ENCODE peak calls at places on chromosomes 6 and 20, in five cellular contexts. P is dorsolateral prefrontal cortex; C is CD8-positive, alpha-beta T cell; A is gastrocnemius medialis; B is ovary. N is an unnamed sample.
A peak's percentile ranks its signal among the peaks of the same experiment; 100 is the strongest.

GRCh38 chr6:88403486-88403885 is 237.3 kb upstream of the CNR1 start:
- DNase-seq in P (no peak), C (no peak), A (no peak), B (no peak), N (no peak)

GRCh38 chr6:73964455-73964854 is 268.5 kb downstream of the CD109 start:
- DNase-seq in P (no peak), C (no peak), A (no peak), B (no peak), N (no peak)

GRCh38 chr6:3293271-3294155 is 34.8 kb downstream of the PSMG4 start:
- DNase-seq in P (peak; percentile 24), C (no peak), A (peak; percentile 8), B (no peak), N (no peak)

GRCh38 chr6:19289408-19289967 is 547.7 kb upstream of the ID4 start:
- DNase-seq in P (no peak), C (no peak), A (no peak), B (no peak), N (no peak)

GRCh38 chr6:133887478-133887877 is 1.4 kb upstream of the TCF21 start:
- DNase-seq in P (no peak), C (no peak), A (no peak), B (no peak), N (no peak)

GRCh38 chr20:9705722-9706476 is 133.0 kb downstream of the PAK5 start:
- DNase-seq in P (no peak), C (no peak), A (no peak), B (no peak), N (no peak)

GRCh38 chr6:110548124-110548847 is 71.9 kb upstream of the SLC22A16 start:
- DNase-seq in P (no peak), C (no peak), A (no peak), B (no peak), N (no peak)

GRCh38 chr6:130376921-130377320 is 11.1 kb downstream of the TMEM200A start:
- DNase-seq in P (no peak), C (no peak), A (no peak), B (no peak), N (no peak)

GRCh38 chr6:131778134-131778533 is 29.7 kb upstream of the ENPP1 start:
- DNase-seq in P (no peak), C (no peak), A (no peak), B (no peak), N (no peak)

GRCh38 chr6:43268348-43268685 is 25.0 kb downstream of the TTBK1 start:
- DNase-seq in P (peak; percentile 67), C (no peak), A (no peak), B (no peak), N (peak; percentile 87)

GRCh38 chr6:19662911-19663310 is 174.3 kb upstream of the ID4 start:
- DNase-seq in P (no peak), C (no peak), A (no peak), B (no peak), N (no peak)

GRCh38 chr6:3687847-3688246 is 63.7 kb downstream of the PXDC1 start:
- DNase-seq in P (no peak), C (no peak), A (no peak), B (no peak), N (no peak)

GRCh38 chr6:68634503-68635411 is at the start of gene ADGRB3:
- DNase-seq in P (peak; percentile 85), C (peak; percentile 20), A (peak; percentile 43), B (peak; percentile 83), N (peak; percentile 69)

GRCh38 chr6:10033223-10033829 is 381.5 kb downstream of the TFAP2A start:
- DNase-seq in P (no peak), C (no peak), A (no peak), B (no peak), N (peak; percentile 88)

GRCh38 chr20:38617011-38617829 is 15.6 kb downstream of the ARHGAP40 start:
- DNase-seq in P (no peak), C (no peak), A (no peak), B (no peak), N (no peak)

GRCh38 chr20:53757472-53757913 is 163.9 kb upstream of the ZNF217 start:
- DNase-seq in P (peak; percentile 65), C (no peak), A (no peak), B (no peak), N (no peak)

GRCh38 chr20:39911497-39911896 is 777.5 kb downstream of the MAFB start:
- DNase-seq in P (no peak), C (no peak), A (no peak), B (no peak), N (no peak)

GRCh38 chr6:146503096-146503495 is 40.5 kb upstream of the RAB32 start:
- DNase-seq in P (no peak), C (no peak), A (no peak), B (no peak), N (no peak)

GRCh38 chr20:58045156-58045555 is 183.3 kb downstream of the ANKRD60 start:
- DNase-seq in P (no peak), C (no peak), A (no peak), B (no peak), N (no peak)

GRCh38 chr20:57662313-57663240 is 42.4 kb upstream of the ZBP1 start:
- DNase-seq in P (no peak), C (no peak), A (peak; percentile 7), B (peak; percentile 5), N (peak; percentile 39)

GRCh38 chr6:10316327-10316726 is 98.5 kb downstream of the TFAP2A start:
- DNase-seq in P (peak; percentile 78), C (no peak), A (no peak), B (no peak), N (no peak)

GRCh38 chr20:25439328-25439727 is 31.9 kb downstream of the GINS1 start:
- DNase-seq in P (no peak), C (no peak), A (no peak), B (no peak), N (no peak)

GRCh38 chr20:63097336-63097831 is 90.6 kb upstream of the BHLHE23 start:
- DNase-seq in P (no peak), C (no peak), A (peak; percentile 3), B (no peak), N (peak; percentile 46)

GRCh38 chr20:62704341-62704948 is 4.2 kb upstream of the NTSR1 start:
- DNase-seq in P (peak; percentile 58), C (no peak), A (peak; percentile 48), B (peak; percentile 77), N (peak; percentile 52)

GRCh38 chr20:49279677-49280462 is 2.0 kb upstream of the ZNFX1 start:
- DNase-seq in P (no peak), C (no peak), A (no peak), B (no peak), N (no peak)

GRCh38 chr20:44071526-44072111 is 115.4 kb downstream of the JPH2 start:
- DNase-seq in P (peak; percentile 21), C (no peak), A (peak; percentile 5), B (no peak), N (peak; percentile 40)

GRCh38 chr6:17200395-17200794 is 80.8 kb upstream of the RBM24 start:
- DNase-seq in P (no peak), C (no peak), A (no peak), B (no peak), N (no peak)
- TF ChIP-seq CTCF in P (no peak), C (no peak), A (no peak), B (no peak), N (no peak)

DNA sequence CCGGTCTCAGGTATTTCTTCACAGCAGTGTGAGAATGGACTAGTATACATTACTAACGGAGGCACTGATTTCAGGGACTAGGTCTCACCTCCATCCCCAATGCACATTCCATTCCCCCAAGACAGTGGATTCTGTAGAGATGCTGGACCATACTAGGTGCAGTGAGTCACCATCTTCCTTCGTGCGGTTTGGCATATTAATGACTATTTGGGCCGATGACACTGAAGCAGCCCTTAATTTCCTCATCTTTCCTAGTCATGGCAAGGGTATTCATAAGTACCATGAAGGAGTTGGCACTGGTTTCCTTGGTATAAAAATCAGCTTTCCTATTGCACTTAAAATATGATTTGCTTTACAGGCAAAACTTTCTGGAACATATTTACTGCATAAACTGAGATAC is 121.4 kb upstream of the TRAF3IP2 start:
- DNase-seq in P (no peak), C (no peak), A (no peak), B (no peak), N (no peak)
- H3K27ac ChIP-seq in P (no peak overlapping the region), C (no peak overlapping the region), A (no peak overlapping the region), B (no peak overlapping the region), N (no peak overlapping the region)

DNA sequence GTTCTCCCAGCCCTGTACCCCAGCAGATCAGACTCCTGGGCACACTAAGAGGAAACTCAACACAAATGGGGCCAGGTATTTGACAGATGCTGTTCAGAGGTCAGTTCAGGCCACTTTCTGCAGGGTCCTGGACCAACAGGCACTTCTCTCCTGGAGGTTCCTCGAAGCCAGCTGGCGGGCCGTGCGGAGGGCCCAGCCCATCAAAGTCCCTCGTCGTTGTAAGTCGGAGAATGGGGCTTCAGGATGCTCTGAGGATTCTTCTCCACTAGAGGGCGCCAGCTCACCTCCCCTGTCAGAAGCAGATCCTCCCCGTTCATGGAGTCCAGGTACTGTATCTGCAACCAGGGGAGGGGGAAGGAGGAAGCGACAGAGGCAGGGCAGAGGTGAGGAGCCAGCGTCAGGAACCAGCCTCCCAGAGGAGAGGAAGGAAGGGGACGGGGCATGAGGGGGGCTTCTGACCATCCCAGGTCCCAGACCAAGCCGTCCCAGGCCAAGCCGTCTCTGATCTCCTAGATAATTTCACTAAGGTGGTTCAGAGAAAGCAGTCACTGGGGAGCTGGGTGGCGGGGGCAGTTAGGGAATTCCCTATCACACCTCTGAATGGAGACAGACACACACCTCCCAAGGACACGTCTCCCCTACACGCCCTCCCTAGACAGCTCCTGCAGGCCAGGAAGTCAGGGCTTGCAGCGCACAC is 11.7 kb upstream of the FAM83C start:
- DNase-seq in P (peak; percentile 81), C (peak; percentile 82), A (peak; percentile 81), B (peak; percentile 71), N (peak; percentile 70)
- TF ChIP-seq CTCF in P (peak; percentile 94), C (peak; percentile 85), A (peak; percentile 93), B (peak; percentile 81), N (peak; percentile 93)

GRCh38 chr6:106581468-106581867 is 47.8 kb downstream of the RTN4IP1 start:
- DNase-seq in P (no peak), C (no peak), A (no peak), B (no peak), N (no peak)
- H3K27ac ChIP-seq in P (no peak overlapping the region), C (no peak overlapping the region), A (peak overlapping the region; percentile 65), B (no peak overlapping the region), N (no peak overlapping the region)

N was measured in right lobe of liver.